ENCODE peak calls at places on chromosomes 16 and 17, in four cellular contexts. S, P, W and M are unnamed samples. For H3K4me1, the result is how much of the 10 kb centered on the place peaks cover.

GRCh38 chr16:7345423-7345822 is 12.8 kb downstream of the RBFOX1 start:
- DNase-seq in S (no peak), P (no peak), W (no peak), M (no peak)

GRCh38 chr16:11698271-11698689 is 30.0 kb downstream of the SNN start:
- DNase-seq in S (no peak), P (no peak), W (no peak), M (no peak)

GRCh38 chr16:79286646-79287423 is 313.7 kb downstream of the MAF start:
- DNase-seq in S (no peak), P (no peak), W (peak), M (no peak)

GRCh38 chr16:85583491-85584181 is 29.5 kb upstream of the GSE1 start:
- DNase-seq in S (no peak), P (no peak), W (no peak), M (peak)

GRCh38 chr16:1508494-1509167 is 15.5 kb downstream of the TELO2 start:
- DNase-seq in S (no peak), P (no peak), W (no peak), M (no peak)

GRCh38 chr17:47953945-47954344 is 3.7 kb downstream of the PRR15L start:
- DNase-seq in S (no peak), P (no peak), W (no peak), M (no peak)

GRCh38 chr16:10994571-10994970 is 50.2 kb downstream of the CLEC16A start:
- DNase-seq in S (no peak), P (no peak), W (no peak), M (no peak)

GRCh38 chr16:11603331-11603750 is 16.6 kb upstream of the LITAF start:
- DNase-seq in S (no peak), P (no peak), W (no peak), M (peak)

GRCh38 chr16:67726106-67727034 is 7.3 kb upstream of the GFOD2 start:
- DNase-seq in S (peak), P (no peak), W (no peak), M (no peak)

GRCh38 chr17:79949646-79950292 is 85.9 kb downstream of the TBC1D16 start:
- DNase-seq in S (no peak), P (peak), W (no peak), M (peak)

GRCh38 chr17:79043191-79043930 is 19.4 kb downstream of the C1QTNF1 start:
- DNase-seq in S (no peak), P (no peak), W (no peak), M (no peak)

GRCh38 chr17:63790057-63790456 is 16.1 kb downstream of the DDX42 start:
- DNase-seq in S (no peak), P (no peak), W (no peak), M (no peak)

GRCh38 chr16:85159226-85159980 is 47.1 kb upstream of the CIBAR2 start:
- DNase-seq in S (peak), P (no peak), W (no peak), M (no peak)

GRCh38 chr17:520447-521167 is 168.0 kb upstream of the RPH3AL start:
- DNase-seq in S (no peak), P (no peak), W (no peak), M (no peak)

GRCh38 chr17:27319536-27320221 is 25.8 kb downstream of the WSB1 start:
- DNase-seq in S (no peak), P (peak), W (no peak), M (no peak)

GRCh38 chr17:71437176-71437575 is 683.6 kb upstream of the SOX9 start:
- DNase-seq in S (no peak), P (no peak), W (no peak), M (no peak)

GRCh38 chr17:71440513-71440912 is 680.3 kb upstream of the SOX9 start:
- DNase-seq in S (no peak), P (no peak), W (no peak), M (no peak)

GRCh38 chr17:71441098-71441497 is 679.7 kb upstream of the SOX9 start:
- DNase-seq in S (no peak), P (no peak), W (no peak), M (no peak)

GRCh38 chr17:71436479-71436878 is 684.3 kb upstream of the SOX9 start:
- DNase-seq in S (no peak), P (no peak), W (no peak), M (no peak)

DNA sequence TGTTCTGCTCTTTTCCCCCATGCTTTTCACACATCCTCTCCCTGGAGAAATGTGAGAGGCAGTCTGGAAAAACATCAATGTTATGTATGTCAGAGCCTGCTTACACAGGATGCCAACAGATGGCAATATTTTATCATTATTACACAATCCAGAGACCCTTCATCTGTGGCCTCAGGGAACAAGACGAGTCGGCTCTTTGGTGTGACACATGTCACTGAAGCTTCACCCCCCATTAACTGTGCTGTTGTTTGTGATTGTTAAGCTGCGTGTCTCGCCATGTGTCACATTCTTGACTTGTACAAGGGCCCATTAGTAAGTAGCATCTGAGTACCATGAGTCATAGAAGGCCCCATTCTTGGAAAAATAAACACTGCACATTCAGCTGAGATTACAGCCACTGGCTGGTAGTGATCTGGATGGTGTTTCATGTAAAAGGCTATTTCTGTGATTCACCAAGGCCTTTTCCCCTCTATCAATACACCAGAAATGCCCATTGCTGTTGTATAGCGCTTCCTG is 682.1 kb upstream of the SOX9 start:
- DNase-seq in S (peak), P (no peak), W (no peak), M (no peak)
- TF ChIP-seq SUZ12 in S (no peak), P (no peak), W (no peak), M (no peak)

DNA sequence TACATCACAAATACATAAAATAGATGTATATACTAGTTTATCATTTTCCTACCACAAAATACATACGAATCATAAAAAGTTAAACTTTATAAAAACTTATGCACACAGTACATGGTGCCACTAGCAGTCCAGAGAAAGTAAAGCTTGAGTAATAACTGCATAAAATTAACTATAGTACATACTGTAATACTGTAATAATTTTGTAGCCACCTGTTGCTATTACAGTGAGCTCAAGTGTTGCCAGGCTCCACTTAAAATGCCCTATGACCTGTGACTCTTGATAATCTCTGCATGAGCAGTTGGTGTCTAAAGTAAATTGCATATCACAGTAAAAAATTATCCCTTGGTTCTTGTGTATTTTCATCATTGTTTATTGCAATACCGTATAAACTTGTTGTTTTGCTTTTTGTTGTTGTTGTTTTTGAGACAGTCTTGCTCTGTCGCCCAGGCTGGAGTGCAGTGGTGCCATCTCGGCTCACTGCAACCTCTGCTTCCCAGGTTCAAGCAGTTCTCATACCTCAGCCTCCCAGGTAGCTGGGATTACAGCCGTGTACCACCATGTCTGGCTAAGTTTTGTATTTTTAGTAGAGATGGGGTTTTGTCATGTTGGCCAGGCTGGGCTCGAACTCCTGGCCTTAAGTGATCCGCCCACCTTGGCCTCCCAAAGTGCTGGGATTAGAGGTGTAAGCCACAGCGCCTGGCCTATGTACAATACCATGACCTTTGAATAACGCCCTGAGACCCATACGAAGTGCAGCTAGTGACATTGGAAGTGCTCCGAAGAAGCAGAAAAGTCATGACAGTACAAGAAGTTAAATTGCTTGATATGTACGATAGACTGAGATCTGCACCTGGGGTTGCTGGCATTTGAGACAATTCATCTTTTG is 6.6 kb downstream of the LUC7L3 start:
- DNase-seq in S (no peak), P (no peak), W (no peak), M (no peak)
- H3K4me1 ChIP-seq in S (half or more), P (under half), W (under half), M (under half)

GRCh38 chr17:82397449-82398335 is 20.5 kb upstream of the HEXD start:
- DNase-seq in S (no peak), P (no peak), W (no peak), M (no peak)

GRCh38 chr17:82399030-82399429 is 19.1 kb upstream of the HEXD start:
- DNase-seq in S (no peak), P (no peak), W (no peak), M (no peak)

GRCh38 chr17:82394296-82394695 is 22.7 kb downstream of the UTS2R start:
- DNase-seq in S (no peak), P (no peak), W (no peak), M (no peak)

GRCh38 chr17:82399601-82400101 is 18.5 kb upstream of the HEXD start:
- DNase-seq in S (no peak), P (no peak), W (no peak), M (no peak)

DNA sequence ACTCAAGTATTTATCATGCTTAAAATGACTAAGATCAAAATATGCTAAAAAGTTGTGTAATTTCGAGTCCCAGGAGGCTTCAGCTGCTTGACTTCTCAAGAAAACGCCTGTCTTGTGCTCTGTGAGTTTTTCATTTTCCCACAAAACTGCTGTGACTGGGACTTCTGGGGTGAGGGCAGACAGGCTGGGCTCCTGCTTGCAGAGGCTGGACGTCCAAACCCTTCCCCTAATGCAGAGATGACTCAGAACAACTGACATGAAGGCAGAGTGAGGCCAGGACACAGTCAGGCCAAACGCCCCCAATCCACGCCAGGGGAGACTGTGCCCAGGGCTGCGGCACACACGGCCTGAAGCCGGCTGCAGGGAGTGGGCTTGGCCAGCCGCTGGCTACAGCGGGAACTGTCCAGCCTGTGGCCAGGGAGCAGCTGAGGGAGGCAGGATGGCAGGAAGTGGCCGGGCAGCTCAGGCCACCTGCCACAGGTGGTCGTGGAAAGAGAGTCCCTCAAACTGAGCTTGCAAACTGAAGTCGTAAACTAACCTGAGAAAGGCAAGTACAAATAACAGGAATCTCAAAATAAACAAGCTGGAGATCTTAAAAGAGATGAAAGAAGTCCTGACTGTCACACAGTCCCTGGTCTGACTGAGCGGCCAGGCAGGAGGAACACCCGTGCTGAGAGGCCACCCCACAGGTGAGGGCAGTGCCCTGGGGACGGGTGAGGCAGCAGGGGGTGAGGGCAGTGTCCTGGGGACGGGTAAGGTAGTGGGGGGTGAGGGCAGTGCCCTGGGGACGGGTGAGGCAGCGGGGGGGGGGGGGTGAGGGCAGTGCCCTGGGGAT is 21.3 kb upstream of the HEXD start:
- DNase-seq in S (no peak), P (no peak), W (no peak), M (no peak)
- TF ChIP-seq SUZ12 in S (no peak), P (no peak), W (no peak), M (no peak)

GRCh38 chr16:57797526-57798266 is 4.6 kb downstream of the KIFC3 start:
- DNase-seq in S (peak), P (peak), W (no peak), M (no peak)
- H3K4me1 ChIP-seq in S (half or more), P (under half), W (under half), M (under half)

GRCh38 chr17:21816592-21817567 is 124.6 kb downstream of the KCNJ18 start:
- DNase-seq in S (no peak), P (no peak), W (no peak), M (no peak)

GRCh38 chr17:21814776-21815175 is 122.5 kb downstream of the KCNJ18 start:
- DNase-seq in S (no peak), P (no peak), W (no peak), M (no peak)

GRCh38 chr17:21817791-21818364 is 125.6 kb downstream of the KCNJ18 start:
- DNase-seq in S (no peak), P (no peak), W (no peak), M (no peak)

GRCh38 chr17:21815352-21816063 is 123.2 kb downstream of the KCNJ18 start:
- DNase-seq in S (no peak), P (no peak), W (no peak), M (no peak)
- TF ChIP-seq SUZ12 in S (no peak), P (no peak), W (no peak), M (no peak)

GRCh38 chr17:70089513-70090148 is 14.6 kb downstream of the KCNJ16 start:
- DNase-seq in S (no peak), P (no peak), W (no peak), M (no peak)

GRCh38 chr17:70091681-70092080 is 16.7 kb downstream of the KCNJ16 start:
- DNase-seq in S (no peak), P (no peak), W (no peak), M (no peak)

GRCh38 chr17:70093163-70093562 is 18.1 kb downstream of the KCNJ16 start:
- DNase-seq in S (no peak), P (no peak), W (no peak), M (no peak)

GRCh38 chr17:70095455-70095854 is 20.4 kb downstream of the KCNJ16 start:
- DNase-seq in S (no peak), P (no peak), W (no peak), M (no peak)

DNA sequence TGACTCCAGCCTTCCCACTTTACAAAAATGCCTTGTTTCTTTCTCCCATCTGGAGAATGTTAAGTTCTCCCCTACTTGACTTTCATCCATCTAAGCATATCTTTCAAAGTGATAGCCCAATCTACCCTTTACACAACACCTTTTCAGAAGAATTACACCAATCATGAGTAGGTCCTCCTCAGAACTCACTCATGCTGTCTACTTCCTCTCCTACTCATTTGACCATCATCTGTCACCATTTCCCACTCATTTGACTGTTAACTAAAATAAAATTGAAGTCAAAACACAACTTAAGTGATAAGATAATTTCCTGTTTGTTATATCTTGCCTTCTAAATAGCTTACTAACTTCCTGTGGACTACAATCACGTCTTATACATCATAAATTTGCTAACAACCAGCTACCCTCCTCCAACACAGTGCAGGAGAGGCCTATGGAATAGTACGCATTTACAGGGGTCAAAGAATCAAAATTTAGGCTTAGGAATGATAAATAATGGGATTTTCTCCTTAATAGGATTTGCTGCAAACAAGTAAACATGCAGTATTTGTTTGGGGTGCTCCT is 16.1 kb downstream of the KCNJ16 start:
- DNase-seq in S (no peak), P (no peak), W (no peak), M (no peak)
- H3K4me1 ChIP-seq in S (under half), P (under half), W (under half), M (under half)

GRCh38 chr17:6608321-6608720 is 32.2 kb downstream of the KIAA0753 start:
- DNase-seq in S (no peak), P (no peak), W (no peak), M (no peak)
- TF ChIP-seq SUZ12 in S (no peak), P (no peak), W (no peak), M (no peak)

GRCh38 chr17:43627657-43628650 is 33.8 kb downstream of the MEOX1 start:
- DNase-seq in S (no peak), P (no peak), W (no peak), M (no peak)
- H3K4me1 ChIP-seq in S (under half), P (under half), W (under half), M (under half)

DNA sequence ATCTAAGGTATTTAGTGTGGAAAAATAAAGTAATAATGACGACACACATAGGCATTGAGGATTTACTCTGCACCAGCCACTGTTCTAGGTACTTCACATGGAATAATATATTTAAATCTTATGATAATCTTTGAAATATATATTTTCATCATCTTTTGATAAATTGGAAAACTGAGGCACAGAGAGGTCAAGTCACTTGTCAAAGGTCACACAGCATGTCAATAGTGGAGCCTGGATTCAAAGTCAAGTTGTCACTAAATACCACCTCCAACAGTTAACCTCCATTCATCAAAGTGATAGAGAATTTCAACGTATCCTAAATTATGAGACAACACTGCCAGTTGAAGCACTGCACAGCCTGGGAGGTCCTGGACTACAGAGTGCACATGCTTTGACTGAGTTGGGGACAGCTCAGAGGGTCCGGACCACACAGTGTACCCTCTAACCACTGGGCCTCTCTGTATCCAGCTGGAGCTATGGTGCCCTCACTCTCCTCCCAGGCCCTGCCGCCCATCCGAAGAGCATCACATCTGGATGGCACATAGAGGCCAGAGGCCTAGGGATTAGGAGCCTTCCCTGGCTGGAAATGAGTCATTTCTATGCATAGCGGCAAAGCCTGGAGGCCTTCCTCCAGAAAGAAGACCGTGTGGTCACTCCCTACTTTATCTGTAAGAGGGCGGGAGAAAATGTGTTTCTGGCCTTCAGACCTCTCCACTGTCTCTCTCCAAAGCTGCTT is 121.8 kb downstream of the IRX5 start:
- DNase-seq in S (no peak), P (no peak), W (no peak), M (no peak)
- TF ChIP-seq SUZ12 in S (no peak), P (no peak), W (no peak), M (no peak)

DNA sequence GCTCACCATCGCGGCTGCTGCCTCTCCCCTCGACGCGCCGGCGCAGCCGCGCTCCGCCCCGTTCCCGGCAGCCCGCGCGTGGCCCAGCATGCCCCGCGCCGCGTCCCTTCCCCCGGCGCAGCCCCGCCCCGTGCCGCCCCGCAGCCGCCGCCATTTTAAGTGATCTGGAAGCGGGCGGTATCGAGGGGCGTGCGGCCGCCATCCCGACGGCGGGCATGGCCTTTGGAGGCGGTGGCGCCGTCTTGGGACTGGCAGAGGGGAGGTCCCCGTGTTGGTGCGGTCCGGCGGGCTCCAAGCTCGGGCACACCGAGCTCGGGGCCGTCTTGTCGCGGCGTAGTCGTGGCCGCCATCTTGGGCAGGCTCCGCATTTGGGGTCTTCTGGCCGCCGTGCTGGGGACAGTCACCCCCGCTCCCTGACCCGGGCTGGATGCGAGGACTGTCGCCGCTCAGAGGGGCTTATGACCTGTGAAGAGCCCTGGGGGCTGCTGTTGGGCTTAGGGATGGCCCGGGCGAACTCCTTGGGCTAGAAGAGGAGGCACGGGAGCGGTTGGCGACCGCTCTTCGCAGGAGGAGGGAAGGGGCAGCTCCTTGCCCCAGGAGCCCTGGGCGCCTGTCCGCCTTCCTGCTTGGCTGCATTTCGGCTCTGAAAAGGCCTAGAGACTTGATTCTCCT is at the start of gene ELOB:
- DNase-seq in S (peak), P (peak), W (no peak), M (peak)
- H3K4me1 ChIP-seq in S (under half), P (under half), W (under half), M (under half)